ENCODE peak calls at places on chromosomes 6 and 20, in seven cellular contexts. Y is mammary epithelial cell, A is neural progenitor cell, K is PC-3, G is GM23248, V is mesenchymal stem cell, D is H1. W is an unnamed sample.

GRCh38 chr6:158057213-158057987 is 75.7 kb downstream of the SYNJ2 start:
- DNase-seq in Y (peak), A (no peak), K (peak), G (peak), V (peak), D (no peak), W (no peak)

GRCh38 chr6:139567095-139567494 is 192.6 kb upstream of the CITED2 start:
- DNase-seq in Y (no peak), A (no peak), K (no peak), G (no peak), V (peak), D (no peak), W (no peak)

GRCh38 chr6:31462026-31462963 is 35.6 kb upstream of the MICB start:
- DNase-seq in Y (no peak), A (peak), K (peak), G (peak), V (peak), D (peak), W (no peak)

GRCh38 chr6:3849681-3850450 is 693 bp downstream of the FAM50B start:
- DNase-seq in Y (no peak), A (no peak), K (no peak), G (peak), V (no peak), D (peak), W (no peak)

GRCh38 chr6:32578962-32579361 is 10.7 kb downstream of the HLA-DRB1 start:
- DNase-seq in Y (no peak), A (no peak), K (no peak), G (no peak), V (no peak), D (no peak), W (no peak)

GRCh38 chr20:48286571-48287551 is 501.6 kb upstream of the SULF2 start:
- DNase-seq in Y (no peak), A (no peak), K (no peak), G (peak), V (no peak), D (no peak), W (no peak)

GRCh38 chr6:141744971-141745370 is 387.8 kb upstream of the GJE1 start:
- DNase-seq in Y (no peak), A (no peak), K (no peak), G (no peak), V (no peak), D (no peak), W (no peak)

GRCh38 chr6:24935753-24936152 is at the start of gene RIPOR2:
- DNase-seq in Y (no peak), A (peak), K (no peak), G (no peak), V (no peak), D (peak), W (peak)

GRCh38 chr6:44254201-44254956 is 2.9 kb downstream of the SLC35B2 start:
- DNase-seq in Y (no peak), A (no peak), K (no peak), G (no peak), V (no peak), D (peak), W (no peak)

GRCh38 chr6:149224399-149224798 is 93.1 kb upstream of the TAB2 start:
- DNase-seq in Y (no peak), A (no peak), K (no peak), G (no peak), V (no peak), D (no peak), W (no peak)

GRCh38 chr6:137811912-137812553 is 55.0 kb upstream of the TNFAIP3 start:
- DNase-seq in Y (no peak), A (no peak), K (no peak), G (no peak), V (no peak), D (no peak), W (no peak)
- H3K27ac ChIP-seq in Y (peak), A (no peak), K (peak), G (no peak), V (no peak), D (no peak), W (no peak)

DNA sequence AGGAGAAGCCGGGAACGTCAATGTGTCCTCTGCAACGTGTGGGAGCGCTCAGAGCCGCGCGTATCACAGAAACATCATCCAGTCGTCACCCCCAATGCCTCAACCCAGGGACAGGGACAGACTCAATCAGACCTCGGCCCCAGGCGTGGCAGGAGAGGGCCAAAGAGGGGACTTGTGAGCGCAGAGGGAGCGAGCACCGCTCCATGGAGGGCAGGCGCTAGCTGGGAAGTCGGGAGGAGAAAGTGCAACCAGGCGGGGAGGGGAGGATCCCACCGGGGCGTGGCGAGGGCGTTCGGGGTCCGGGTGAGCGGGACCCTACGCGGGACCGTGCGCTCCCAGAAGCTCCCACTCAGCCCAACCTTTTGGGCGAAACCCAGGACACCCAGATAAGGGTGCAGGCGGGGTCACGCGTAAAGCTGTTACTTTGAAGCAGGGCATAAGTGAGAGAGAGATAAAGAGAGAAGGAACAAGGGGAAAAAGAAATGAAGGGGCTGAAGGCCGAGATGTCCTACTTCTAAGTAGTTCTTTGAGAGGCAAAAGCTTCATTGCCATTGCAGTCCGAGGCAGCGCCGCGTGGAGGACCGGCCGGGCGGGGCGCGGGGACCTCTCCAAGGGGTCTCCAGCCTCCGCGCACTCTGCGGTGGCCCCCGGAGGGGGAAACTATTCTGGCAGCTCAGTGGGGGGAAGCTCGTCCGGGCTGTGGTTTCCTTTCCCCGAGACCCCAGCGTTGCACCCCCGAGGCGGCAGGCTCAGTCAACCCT is 862 bp upstream of the SOBP start:
- DNase-seq in Y (peak), A (peak), K (no peak), G (peak), V (peak), D (peak), W (peak)
- H3K9ac ChIP-seq in Y (no peak), A (no peak), K (no peak), G (peak), V (peak), D (no peak), W (peak)

GRCh38 chr20:34829191-34829590 is 3.7 kb upstream of the NCOA6 start:
- DNase-seq in Y (no peak), A (no peak), K (no peak), G (no peak), V (no peak), D (no peak), W (no peak)

DNA sequence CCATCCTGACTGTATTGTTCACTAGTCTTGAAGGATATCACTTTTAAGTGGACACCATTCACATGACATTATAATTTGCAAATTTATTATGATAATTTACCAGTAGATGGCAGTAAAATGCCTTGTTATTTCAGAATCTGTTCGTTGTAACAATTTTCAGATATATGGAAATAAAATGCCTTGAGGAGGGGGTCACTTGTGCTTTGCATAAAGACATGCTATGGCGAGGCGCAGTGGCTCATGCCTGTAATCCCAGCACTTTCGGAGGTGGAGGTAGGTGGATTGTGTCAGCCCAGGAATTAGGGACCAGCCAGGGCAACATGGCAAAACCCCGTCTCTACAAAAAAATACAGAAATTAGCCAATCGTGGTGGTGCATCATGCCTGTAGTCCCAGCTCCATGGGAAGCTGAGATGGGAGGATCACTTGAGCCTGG is 9.0 kb upstream of the NCOA6 start:
- DNase-seq in Y (peak), A (no peak), K (peak), G (peak), V (peak), D (no peak), W (no peak)
- H2AFZ ChIP-seq in Y (peak), A (no peak), K (peak), G (peak), V (no peak), D (no peak), W (no peak)

DNA sequence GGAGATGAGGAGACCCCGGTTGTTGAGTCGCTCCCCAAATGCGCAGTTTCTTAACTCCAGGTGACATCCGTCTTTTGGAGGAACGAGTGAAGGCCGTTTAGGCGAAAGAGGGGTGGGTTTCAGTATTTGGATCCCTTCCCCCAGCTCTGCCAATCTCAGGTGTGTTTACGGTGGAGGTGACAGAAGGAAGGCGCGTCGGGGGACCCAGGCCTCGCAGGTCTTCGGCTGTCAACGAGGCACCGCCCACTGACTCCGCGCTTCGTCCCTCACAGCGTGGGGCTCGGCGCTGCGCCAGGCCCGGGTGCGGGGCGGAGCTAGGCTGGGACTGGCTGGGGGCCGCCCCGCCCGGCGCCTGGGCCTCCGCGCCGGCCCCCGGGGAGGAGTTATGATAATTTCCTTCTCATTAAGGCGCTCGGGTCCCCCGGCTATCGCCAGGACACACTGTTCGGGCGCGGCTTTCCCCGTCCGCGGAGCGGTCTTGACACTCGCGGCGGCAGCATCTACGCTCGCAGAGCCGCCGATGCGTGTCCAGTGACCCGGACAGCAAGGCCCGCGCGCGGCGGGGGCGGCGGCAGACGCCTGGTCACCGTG is at the start of gene TFAP2C:
- DNase-seq in Y (peak), A (peak), K (peak), G (peak), V (peak), D (peak), W (no peak)
- H3K27ac ChIP-seq in Y (peak), A (no peak), K (peak), G (peak), V (peak), D (no peak), W (no peak)

DNA sequence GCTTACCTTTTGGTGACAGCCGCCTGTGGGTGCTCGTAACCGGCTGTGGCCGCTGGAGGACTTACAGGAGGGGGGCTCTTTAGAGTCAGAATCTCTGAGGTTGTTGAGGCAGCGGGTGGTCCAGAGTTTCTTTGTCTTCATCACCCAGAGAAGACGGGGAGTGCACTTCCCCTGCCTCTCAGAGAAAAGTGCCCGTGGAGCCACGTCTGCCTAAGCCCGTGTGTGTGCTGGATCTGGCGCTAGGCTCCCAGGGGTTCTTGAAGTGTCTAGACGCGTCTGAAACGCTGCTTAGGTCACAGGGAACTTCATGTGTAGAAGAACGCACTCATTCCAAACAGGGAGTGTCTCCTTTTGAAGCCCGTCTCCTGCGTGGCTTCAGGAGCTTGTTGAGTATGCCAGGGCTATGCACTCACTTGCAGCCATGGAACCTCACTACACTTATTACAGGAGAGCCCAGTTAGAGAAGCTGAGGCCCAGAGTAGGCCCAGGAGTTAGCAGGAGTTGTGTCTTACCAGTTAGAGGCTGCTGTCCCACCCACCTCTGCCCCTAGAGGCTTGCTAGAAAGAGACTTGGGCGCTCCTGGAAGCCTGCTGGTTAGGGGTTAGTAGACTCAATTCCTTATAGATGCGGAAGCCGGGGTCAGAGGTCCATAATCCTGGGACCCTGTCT is 1.3 kb downstream of the LSM14B start:
- DNase-seq in Y (peak), A (peak), K (no peak), G (peak), V (peak), D (no peak), W (no peak)
- H3K9ac ChIP-seq in Y (no peak), A (peak), K (peak), G (peak), V (peak), D (no peak), W (peak)

DNA sequence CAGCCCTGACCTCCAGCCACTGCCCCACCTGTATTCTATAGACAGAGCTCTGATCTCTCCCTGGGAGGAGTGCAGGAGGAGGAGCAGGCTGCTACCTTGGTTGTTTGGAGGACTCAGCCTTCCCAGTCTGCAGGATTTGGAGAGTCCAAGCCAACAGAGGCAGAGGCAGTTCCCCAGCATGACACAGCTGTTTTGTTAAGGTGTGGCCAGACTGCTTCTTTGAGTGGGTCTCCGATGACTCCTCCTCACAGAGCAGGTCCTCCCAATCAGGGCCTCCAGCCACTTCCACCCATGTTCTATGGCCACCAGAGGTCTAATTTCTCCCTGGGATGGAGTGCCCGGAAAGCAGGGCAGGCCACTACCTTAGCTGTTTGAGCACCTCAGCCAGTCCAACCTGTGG is 203.5 kb downstream of the HACE1 start:
- DNase-seq in Y (no peak), A (no peak), K (no peak), G (no peak), V (no peak), D (no peak), W (no peak)
- H2AFZ ChIP-seq in Y (no peak), A (no peak), K (no peak), G (no peak), V (no peak), D (no peak), W (no peak)